ENCODE peak calls at places on chromosomes 11 and 22, in four cellular contexts. U, G, D and N are unnamed samples.

GRCh38 chr11:11620966-11621880 is 582 bp downstream of the GALNT18 start:
- DNase-seq in G (no peak), U (no peak), D (peak), N (peak)

GRCh38 chr22:30435674-30436126 is 10.1 kb downstream of the MTFP1 start:
- DNase-seq in U (no peak), G (peak), D (no peak), N (no peak)

GRCh38 chr22:49215840-49216239 is 611.8 kb downstream of the BRD1 start:
- DNase-seq in G (no peak), U (no peak), D (no peak), N (no peak)

GRCh38 chr11:99693941-99694492 is 673.3 kb downstream of the CNTN5 start:
- DNase-seq in D (no peak), U (no peak), G (no peak), N (no peak)

GRCh38 chr11:113664069-113664980 is 41.8 kb downstream of the TMPRSS5 start:
- DNase-seq in G (no peak), U (no peak), D (no peak), N (no peak)

GRCh38 chr11:75577198-75577597 is 15.1 kb downstream of the SERPINH1 start:
- DNase-seq in D (peak), G (peak), U (no peak), N (peak)

GRCh38 chr11:119356349-119357031 is 10.0 kb upstream of the MFRP start:
- DNase-seq in G (peak), U (no peak), D (peak), N (peak)

GRCh38 chr11:108237058-108237481 is 14.2 kb downstream of the ATM start:
- DNase-seq in D (no peak), U (no peak), G (no peak), N (no peak)

GRCh38 chr22:49590851-49591445 is 236.7 kb downstream of the BRD1 start:
- DNase-seq in U (no peak), G (no peak), D (no peak), N (no peak)

GRCh38 chr11:65112551-65113360 is 1.1 kb downstream of the TM7SF2 start:
- DNase-seq in G (peak), D (peak), U (no peak), N (peak)

GRCh38 chr11:105713696-105714095 is 103.8 kb downstream of the GRIA4 start:
- DNase-seq in G (no peak), U (no peak), D (no peak), N (no peak)

GRCh38 chr11:46380340-46381045 is 976 bp upstream of the MDK start:
- DNase-seq in G (peak), U (no peak), D (peak), N (peak)

GRCh38 chr22:23066200-23067022 is 3.9 kb upstream of the GNAZ start:
- DNase-seq in U (no peak), G (peak), D (no peak), N (no peak)

GRCh38 chr11:3853935-3854659 is 1.4 kb upstream of the STIM1 start:
- DNase-seq in G (no peak), U (no peak), D (no peak), N (no peak)

GRCh38 chr22:48926663-48927062 is 901.0 kb downstream of the BRD1 start:
- DNase-seq in G (no peak), D (no peak), U (no peak), N (no peak)

GRCh38 chr22:36823177-36823839 is 6.5 kb upstream of the PVALB start:
- DNase-seq in U (no peak), D (peak), G (peak), N (no peak)

GRCh38 chr11:736431-736830 is 10.8 kb upstream of the TALDO1 start:
- DNase-seq in G (no peak), D (no peak), U (no peak), N (no peak)

GRCh38 chr11:128318856-128319474 is 268.4 kb downstream of the ETS1 start:
- DNase-seq in G (no peak), U (no peak), D (no peak), N (peak)

GRCh38 chr11:14411818-14412217 is 52.8 kb upstream of the RRAS2 start:
- DNase-seq in G (no peak), D (no peak), U (peak), N (no peak)

GRCh38 chr11:1442163-1442562 is 44.4 kb downstream of the MOB2 start:
- DNase-seq in D (peak), G (peak), U (no peak), N (no peak)

GRCh38 chr11:620201-620600 is 4.5 kb upstream of the IRF7 start:
- DNase-seq in G (no peak), D (no peak), U (no peak), N (no peak)

GRCh38 chr11:111765984-111766833 is at the start of gene PPP2R1B:
- DNase-seq in D (peak), G (peak), U (no peak), N (peak)

GRCh38 chr11:18253222-18253621 is 4.8 kb upstream of the SAA2 start:
- DNase-seq in D (no peak), U (no peak), G (no peak), N (peak)

GRCh38 chr11:117819096-117820040 is 5.2 kb downstream of the FXYD2 start:
- DNase-seq in U (no peak), D (peak), G (peak), N (peak)

GRCh38 chr11:34480339-34480738 is 33.3 kb downstream of the ELF5 start:
- DNase-seq in D (no peak), U (no peak), G (no peak), N (no peak)

GRCh38 chr11:253886-254270 is 17.1 kb downstream of the PSMD13 start:
- DNase-seq in U (no peak), D (no peak), G (no peak), N (no peak)

GRCh38 chr11:124170801-124171586 is 12.2 kb upstream of the OR10D3 start:
- DNase-seq in U (no peak), D (peak), G (peak), N (no peak)

GRCh38 chr11:23751280-23751679 is 745.6 kb upstream of the LUZP2 start:
- DNase-seq in D (no peak), U (no peak), G (no peak), N (no peak)

GRCh38 chr22:38313384-38313955 is 3.8 kb downstream of the CSNK1E start:
- DNase-seq in G (no peak), U (peak), D (no peak), N (no peak)

GRCh38 chr22:45863981-45864751 is 112.8 kb downstream of the WNT7B start:
- DNase-seq in U (no peak), G (peak), D (peak), N (peak)

GRCh38 chr11:2825886-2826678 is 59.5 kb downstream of the CDKN1C start:
- DNase-seq in D (no peak), G (no peak), U (peak), N (no peak)

GRCh38 chr11:64340671-64341335 is 799 bp downstream of the CCDC88B start:
- DNase-seq in U (no peak), G (peak), D (peak), N (peak)

GRCh38 chr22:45200862-45201511 is 37.3 kb downstream of the NUP50 start:
- DNase-seq in D (no peak), U (no peak), G (no peak), N (no peak)

GRCh38 chr11:130118165-130118564 is 41.4 kb upstream of the ST14 start:
- DNase-seq in U (no peak), G (no peak), D (no peak), N (peak)

GRCh38 chr22:35538801-35539321 is 1.8 kb upstream of the RASD2 start:
- DNase-seq in U (no peak), G (peak), D (peak), N (peak)

GRCh38 chr11:75719639-75720239 is 2.1 kb downstream of the MOGAT2 start:
- DNase-seq in G (no peak), U (no peak), D (no peak), N (no peak)

GRCh38 chr11:43984519-43985385 is 42.3 kb downstream of the C11orf96 start:
- DNase-seq in G (no peak), D (no peak), U (no peak), N (no peak)

GRCh38 chr11:9210922-9211320 is 54.2 kb downstream of the DENND5A start:
- DNase-seq in U (no peak), G (no peak), D (no peak), N (no peak)

GRCh38 chr11:67369275-67369674 is 4.1 kb downstream of the CLCF1 start:
- DNase-seq in U (no peak), D (no peak), G (no peak), N (no peak)
- TF ChIP-seq CTCF in U (no peak), D (no peak), G (no peak), N (no peak)

GRCh38 chr11:96012086-96012824 is 88.3 kb upstream of the MTMR2 start:
- DNase-seq in G (peak), D (peak), U (peak), N (peak)
- TF ChIP-seq CTCF in G (no peak), D (peak), U (peak), N (peak)

GRCh38 chr11:70176940-70177689 is 26.0 kb upstream of the FADD start:
- DNase-seq in G (peak), D (peak), U (no peak), N (peak)
- TF ChIP-seq CTCF in G (peak), D (peak), U (peak), N (peak)

DNA sequence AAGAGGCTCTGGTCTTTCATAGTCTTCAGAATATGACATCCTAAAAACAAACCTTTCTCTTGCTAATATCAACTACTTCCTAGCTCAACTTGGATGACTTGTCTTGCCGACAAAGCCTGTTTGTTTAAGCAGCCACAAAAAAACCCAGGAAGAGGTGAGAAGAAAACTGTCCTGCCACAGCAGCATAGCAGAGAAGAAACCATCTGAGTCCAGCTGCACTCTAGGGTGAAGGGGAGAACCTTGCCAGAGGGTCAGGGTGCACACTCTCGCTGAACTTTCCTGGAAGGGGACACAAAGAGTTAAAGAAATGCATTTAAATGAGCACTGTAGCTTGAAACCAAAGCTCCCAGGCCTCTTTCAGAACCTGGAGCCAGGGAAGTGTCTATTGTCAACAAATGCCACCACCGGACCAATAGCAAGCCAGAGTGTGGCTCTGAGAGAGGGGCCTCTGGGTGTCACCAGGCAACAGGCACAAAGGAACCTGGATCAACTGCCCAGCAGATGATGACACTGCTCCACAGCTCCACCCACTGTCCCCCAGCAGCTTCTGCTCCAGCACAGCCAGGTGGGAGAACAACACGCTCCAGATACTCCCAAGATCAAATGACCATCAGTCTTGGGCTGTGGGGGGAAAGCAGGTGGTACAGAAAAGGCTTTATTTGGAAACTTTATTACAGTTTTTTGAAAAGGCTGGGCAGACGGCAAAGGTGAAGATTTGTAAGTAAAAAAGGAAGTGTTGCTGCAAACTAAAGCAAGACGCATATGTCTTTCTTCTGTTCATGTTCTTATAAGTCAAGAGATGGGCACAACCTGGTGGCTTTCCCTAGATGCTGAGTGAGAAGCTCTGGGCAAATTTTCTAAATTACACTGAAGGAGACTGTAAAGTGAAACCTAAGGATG is 105.7 kb downstream of the RASSF10 start:
- DNase-seq in U (no peak), G (no peak), D (peak), N (no peak)
- TF ChIP-seq CTCF in U (no peak), G (no peak), D (peak), N (no peak)

GRCh38 chr11:96155627-96156378 is 187.2 kb downstream of the MAML2 start:
- DNase-seq in G (no peak), D (peak), U (peak), N (peak)
- TF ChIP-seq CTCF in G (no peak), D (peak), U (peak), N (peak)

DNA sequence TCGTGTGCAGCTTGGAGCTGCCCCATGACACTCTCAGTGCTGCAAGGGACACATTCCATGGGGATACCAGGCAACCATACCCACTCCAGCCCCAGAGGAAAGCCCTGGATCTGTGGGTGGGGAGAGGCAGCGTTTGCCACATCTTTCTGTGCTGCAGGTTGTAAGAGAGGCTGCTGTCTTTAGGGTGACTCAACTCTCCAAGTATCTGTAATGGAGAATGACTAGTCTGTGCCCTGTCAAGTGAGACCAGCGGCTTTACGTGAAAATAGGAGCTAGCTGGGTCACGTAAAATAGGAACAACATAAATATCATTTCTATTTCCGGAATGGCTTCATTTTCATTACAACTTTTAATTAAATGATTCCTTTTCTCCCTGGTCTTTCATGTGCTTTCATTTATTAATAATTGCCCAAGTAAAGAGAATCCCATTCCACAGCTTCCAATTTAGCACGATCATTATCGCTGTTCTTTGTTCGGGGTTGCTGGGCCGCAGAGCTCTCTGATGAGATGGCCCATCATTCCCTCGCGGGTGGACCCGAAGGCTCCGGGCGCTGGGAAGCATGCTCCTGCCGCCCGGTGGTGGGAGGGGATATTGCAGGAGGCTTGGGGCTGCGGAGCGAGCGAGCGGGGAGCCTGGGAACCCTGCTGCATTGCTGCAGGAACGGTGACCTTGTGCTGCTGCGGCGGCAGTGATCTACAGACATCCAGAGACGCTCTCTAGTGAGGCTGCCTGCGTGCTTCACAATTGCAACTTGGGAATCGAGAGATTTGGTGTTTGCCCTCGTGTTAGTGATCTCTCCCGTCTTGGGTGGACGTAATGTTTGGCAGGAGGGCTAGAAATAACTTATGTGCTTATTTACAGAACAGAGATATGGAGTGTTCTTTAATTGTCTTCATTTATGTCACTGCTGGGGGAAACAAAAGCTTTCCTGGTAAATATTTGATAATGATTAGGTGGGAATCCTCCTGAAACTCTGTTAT is 10.6 kb downstream of the SLC6A5 start:
- DNase-seq in D (peak), U (peak), G (peak), N (peak)
- TF ChIP-seq CTCF in D (peak), U (peak), G (peak), N (peak)

DNA sequence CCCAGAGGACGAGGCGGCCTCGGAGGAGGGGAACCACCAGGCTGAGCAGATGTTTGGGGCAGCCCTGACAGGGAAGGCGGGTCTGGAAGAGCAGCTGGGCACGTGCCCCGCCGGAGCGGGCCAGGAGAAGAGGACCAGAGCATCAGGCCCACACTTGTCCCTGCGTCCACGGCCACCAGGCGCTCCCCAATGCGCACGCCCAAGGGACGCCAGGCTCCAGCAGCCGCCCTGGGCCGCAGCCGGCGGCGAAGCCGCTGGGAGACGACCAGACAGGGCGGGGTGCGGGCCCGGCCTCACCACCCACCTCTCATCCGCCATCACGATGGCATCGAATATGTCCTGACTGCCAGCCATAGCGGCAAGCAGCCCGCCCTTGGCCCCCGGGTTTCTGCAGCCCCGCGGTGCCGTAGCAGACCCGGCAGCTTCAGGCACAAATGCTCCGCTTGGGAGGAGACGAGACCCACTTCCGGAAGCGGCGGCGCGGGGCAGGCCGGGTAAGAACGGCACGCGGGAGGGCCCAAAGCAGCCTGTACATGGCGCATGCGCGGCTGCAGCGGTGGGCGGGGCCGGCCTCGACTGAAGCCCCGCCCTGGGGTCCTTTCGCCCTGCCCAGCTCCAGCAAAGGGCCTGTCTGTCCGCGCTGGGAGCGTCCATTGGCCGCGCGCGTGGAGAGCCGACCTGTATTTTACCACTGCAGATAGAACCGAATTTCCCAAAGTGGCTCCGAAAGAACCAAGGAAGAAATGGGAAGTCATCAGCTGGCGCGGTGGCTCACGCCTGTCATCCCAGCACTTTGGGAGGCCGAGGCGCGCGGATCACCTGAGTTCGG is at the start of gene LTO1:
- DNase-seq in U (peak), G (peak), D (peak), N (peak)
- TF ChIP-seq CTCF in U (no peak), G (no peak), D (no peak), N (no peak)

GRCh38 chr22:42060489-42060888 is 10.1 kb downstream of the NAGA start:
- DNase-seq in D (no peak), U (no peak), G (no peak), N (no peak)
- TF ChIP-seq CTCF in D (no peak), U (no peak), G (no peak), N (no peak)

GRCh38 chr22:50699754-50700386 is 27.2 kb downstream of the SHANK3 start:
- DNase-seq in D (peak), U (no peak), G (no peak), N (no peak)
- TF ChIP-seq CTCF in D (peak), U (no peak), G (no peak), N (peak)

GRCh38 chr22:20128902-20129746 is 2.5 kb upstream of the ZDHHC8 start:
- DNase-seq in U (no peak), D (peak), G (peak), N (no peak)
- TF ChIP-seq CTCF in U (peak), D (peak), G (no peak), N (peak)